ENCODE peak calls at places on chromosomes 4 and X, in four cellular contexts. One of them, this sample, is unnamed.

GRCh38 chr4:84378983-84379382 is 120.1 kb downstream of the NKX6-1 start:
- DNase-seq in astrocyte of the spinal cord: no peak
- DNase-seq in cardiac muscle cell: no peak
- DNase-seq in CD8-positive, alpha-beta T cell: no peak
- DNase-seq in this sample: no peak

GRCh38 chr4:145440292-145441007 is 41.2 kb upstream of the SMAD1 start:
- DNase-seq in astrocyte of the spinal cord: no peak
- DNase-seq in cardiac muscle cell: no peak
- DNase-seq in CD8-positive, alpha-beta T cell: no peak
- DNase-seq in this sample: no peak

GRCh38 chr4:100240008-100240407 is 49.7 kb upstream of the DDIT4L start:
- DNase-seq in astrocyte of the spinal cord: no peak
- DNase-seq in cardiac muscle cell: no peak
- DNase-seq in CD8-positive, alpha-beta T cell: no peak
- DNase-seq in this sample: peak; percentile 31

GRCh38 chr4:12472082-12472481 is 1012.1 kb downstream of the RAB28 start:
- DNase-seq in astrocyte of the spinal cord: no peak
- DNase-seq in cardiac muscle cell: no peak
- DNase-seq in CD8-positive, alpha-beta T cell: no peak
- DNase-seq in this sample: no peak

GRCh38 chrX:103275947-103276567 is 493 bp downstream of the TCEAL5 start:
- DNase-seq in astrocyte of the spinal cord: no peak
- DNase-seq in cardiac muscle cell: no peak
- DNase-seq in CD8-positive, alpha-beta T cell: no peak
- DNase-seq in this sample: no peak

GRCh38 chr4:89813197-89813596 is 23.8 kb downstream of the SNCA start:
- DNase-seq in astrocyte of the spinal cord: no peak
- DNase-seq in cardiac muscle cell: no peak
- DNase-seq in CD8-positive, alpha-beta T cell: no peak
- DNase-seq in this sample: no peak

GRCh38 chr4:133982533-133983224 is 218.9 kb downstream of the PABPC4L start:
- DNase-seq in astrocyte of the spinal cord: peak; percentile 32
- DNase-seq in cardiac muscle cell: no peak
- DNase-seq in CD8-positive, alpha-beta T cell: no peak
- DNase-seq in this sample: no peak

GRCh38 chr4:85836588-85836987 is 361.6 kb downstream of the ARHGAP24 start:
- DNase-seq in astrocyte of the spinal cord: no peak
- DNase-seq in cardiac muscle cell: no peak
- DNase-seq in CD8-positive, alpha-beta T cell: no peak
- DNase-seq in this sample: no peak

GRCh38 chrX:73562458-73562857 is 539 bp upstream of the CHIC1 start:
- DNase-seq in astrocyte of the spinal cord: no peak
- DNase-seq in cardiac muscle cell: no peak
- DNase-seq in CD8-positive, alpha-beta T cell: no peak
- DNase-seq in this sample: peak; percentile 12

GRCh38 chr4:75985116-75985515 is 5.6 kb downstream of the SDAD1 start:
- DNase-seq in astrocyte of the spinal cord: peak; percentile 79
- DNase-seq in cardiac muscle cell: no peak
- DNase-seq in CD8-positive, alpha-beta T cell: no peak
- DNase-seq in this sample: peak; percentile 37

GRCh38 chr4:146210890-146211289 is 3.4 kb upstream of the REELD1 start:
- DNase-seq in astrocyte of the spinal cord: no peak
- DNase-seq in cardiac muscle cell: no peak
- DNase-seq in CD8-positive, alpha-beta T cell: no peak
- DNase-seq in this sample: no peak

GRCh38 chr4:124754671-124755070 is 42.1 kb upstream of the ANKRD50 start:
- DNase-seq in astrocyte of the spinal cord: no peak
- DNase-seq in cardiac muscle cell: no peak
- DNase-seq in CD8-positive, alpha-beta T cell: no peak
- DNase-seq in this sample: peak; percentile 48

GRCh38 chrX:48599341-48599740 is 2.0 kb downstream of the WDR13 start:
- DNase-seq in astrocyte of the spinal cord: no peak
- DNase-seq in cardiac muscle cell: no peak
- DNase-seq in CD8-positive, alpha-beta T cell: no peak
- DNase-seq in this sample: no peak

DNA sequence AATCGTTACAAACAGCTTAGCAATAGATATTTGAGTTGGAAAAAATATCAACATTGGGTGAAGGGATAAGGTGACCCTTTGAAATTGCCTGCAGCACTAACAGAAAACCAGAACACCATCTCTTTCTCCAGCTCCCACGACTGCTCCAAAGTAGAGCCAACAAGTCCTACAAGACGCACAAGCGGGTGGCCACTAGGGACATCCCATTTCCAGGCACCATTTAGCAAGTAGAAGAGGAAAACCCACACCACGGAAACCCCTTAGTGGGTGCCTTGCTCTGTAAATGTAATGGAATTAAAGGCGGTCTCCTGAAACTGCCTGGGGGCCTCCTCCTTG is 1.9 kb downstream of the ARHGAP6 start:
- DNase-seq in astrocyte of the spinal cord: no peak
- DNase-seq in cardiac muscle cell: peak; percentile 5
- DNase-seq in CD8-positive, alpha-beta T cell: no peak
- DNase-seq in this sample: no peak
- H3K4me3 ChIP-seq in astrocyte of the spinal cord: no peak overlapping the region
- H3K4me3 ChIP-seq in cardiac muscle cell: peak overlapping the region; percentile 75
- H3K4me3 ChIP-seq in CD8-positive, alpha-beta T cell: no peak overlapping the region
- H3K4me3 ChIP-seq in this sample: peak overlapping the region; percentile 52

DNA sequence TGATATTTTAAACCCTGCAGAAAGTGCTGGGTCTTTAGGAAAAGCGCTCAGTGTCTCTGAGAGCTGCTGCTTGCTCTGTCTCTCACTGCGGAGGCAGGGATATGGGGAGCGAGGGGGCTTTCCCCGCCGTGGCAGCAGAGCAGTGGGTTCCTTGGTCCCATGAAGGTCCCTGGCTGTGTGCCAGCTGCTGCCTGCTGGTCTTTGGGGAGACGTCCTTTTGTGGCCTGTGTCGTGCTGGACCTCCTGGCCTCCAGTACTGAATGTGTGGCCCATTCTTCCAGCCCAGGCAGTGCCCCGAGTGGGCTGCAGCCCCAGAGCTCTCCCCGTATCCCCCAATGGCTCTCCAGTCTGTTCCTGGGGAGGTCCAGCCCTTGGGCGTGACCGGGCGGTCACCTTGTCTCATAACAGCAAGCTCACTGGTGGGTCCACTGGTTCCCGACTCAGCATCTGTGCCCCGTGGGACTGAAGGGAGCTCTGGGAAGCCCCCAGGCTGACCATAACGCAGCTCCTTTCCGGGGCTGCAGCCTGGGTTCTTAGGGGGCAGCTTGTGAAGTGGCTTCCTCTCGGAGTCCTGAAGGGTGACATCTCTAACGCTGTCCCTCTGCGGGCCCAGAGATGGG is 115.6 kb downstream of the SMIM20 start:
- DNase-seq in astrocyte of the spinal cord: no peak
- DNase-seq in cardiac muscle cell: no peak
- DNase-seq in CD8-positive, alpha-beta T cell: no peak
- DNase-seq in this sample: no peak
- H3K4me3 ChIP-seq in astrocyte of the spinal cord: no peak overlapping the region
- H3K4me3 ChIP-seq in cardiac muscle cell: no peak overlapping the region
- H3K4me3 ChIP-seq in CD8-positive, alpha-beta T cell: no peak overlapping the region
- H3K4me3 ChIP-seq in this sample: no peak overlapping the region

GRCh38 chrX:152197425-152197824 is 59.0 kb upstream of the MAGEA10 start:
- DNase-seq in astrocyte of the spinal cord: no peak
- DNase-seq in cardiac muscle cell: no peak
- DNase-seq in CD8-positive, alpha-beta T cell: no peak
- DNase-seq in this sample: no peak
- H3K4me3 ChIP-seq in astrocyte of the spinal cord: no peak overlapping the region
- H3K4me3 ChIP-seq in cardiac muscle cell: no peak overlapping the region
- H3K4me3 ChIP-seq in CD8-positive, alpha-beta T cell: no peak overlapping the region
- H3K4me3 ChIP-seq in this sample: no peak overlapping the region

GRCh38 chr4:41256740-41257256 is at the start of gene UCHL1:
- DNase-seq in astrocyte of the spinal cord: peak; percentile 94
- DNase-seq in cardiac muscle cell: peak; percentile 80
- DNase-seq in CD8-positive, alpha-beta T cell: no peak
- DNase-seq in this sample: peak; percentile 80
- H3K4me3 ChIP-seq in astrocyte of the spinal cord: peak within 1 kb of the TSS; percentile 81
- H3K4me3 ChIP-seq in cardiac muscle cell: peak within 1 kb of the TSS; percentile 48
- H3K4me3 ChIP-seq in CD8-positive, alpha-beta T cell: no peak within 1 kb of the TSS
- H3K4me3 ChIP-seq in this sample: peak within 1 kb of the TSS; percentile 67

DNA sequence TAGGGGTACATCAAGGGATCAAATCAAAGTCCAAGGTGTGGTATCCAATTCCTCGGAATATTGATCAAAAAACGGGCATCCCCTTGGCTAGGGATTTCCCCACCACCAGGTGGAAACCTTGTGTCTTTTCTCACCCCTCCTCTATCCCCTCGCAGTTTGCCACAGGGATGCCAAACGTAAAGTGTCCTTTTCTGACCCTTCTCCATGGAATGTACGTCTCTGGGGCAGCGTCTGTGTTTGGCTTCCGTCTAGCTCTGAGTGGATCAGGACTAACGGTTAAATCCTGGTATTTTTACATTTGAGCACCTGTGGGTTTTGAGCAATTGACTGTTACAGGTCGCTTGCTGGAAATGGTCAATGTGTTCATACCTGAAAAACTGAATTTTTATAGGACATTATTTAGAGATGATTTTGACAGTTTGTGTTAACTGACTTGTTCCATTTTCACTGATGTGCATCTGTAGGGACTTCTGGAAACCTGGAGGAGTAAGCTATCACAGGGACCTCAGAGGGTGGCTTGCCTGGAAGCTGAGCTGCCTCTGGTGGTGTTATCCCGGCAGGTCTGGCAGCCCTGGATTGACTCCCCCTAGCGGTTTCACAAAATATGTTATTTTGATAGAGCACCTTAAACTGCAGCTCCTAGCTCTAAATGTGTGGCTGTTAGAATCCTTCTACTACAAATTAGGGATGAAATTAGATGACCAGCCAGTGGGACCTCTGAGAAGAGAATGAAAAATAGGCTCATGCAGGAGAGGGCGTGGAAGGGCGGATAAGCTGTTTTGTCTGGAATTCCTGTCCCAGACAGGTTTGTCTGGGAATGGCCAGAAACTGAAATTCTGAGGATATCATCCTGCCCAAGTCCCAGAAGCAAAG is 8.8 kb upstream of the MGST2 start:
- DNase-seq in astrocyte of the spinal cord: peak; percentile 79
- DNase-seq in cardiac muscle cell: peak; percentile 84
- DNase-seq in CD8-positive, alpha-beta T cell: peak; percentile 51
- DNase-seq in this sample: peak; percentile 85
- H3K4me3 ChIP-seq in astrocyte of the spinal cord: no peak overlapping the region
- H3K4me3 ChIP-seq in cardiac muscle cell: no peak overlapping the region
- H3K4me3 ChIP-seq in CD8-positive, alpha-beta T cell: no peak overlapping the region
- H3K4me3 ChIP-seq in this sample: peak overlapping the region; percentile 8

GRCh38 chr4:8335848-8336247 is 66.3 kb downstream of the HTRA3 start:
- DNase-seq in astrocyte of the spinal cord: no peak
- DNase-seq in cardiac muscle cell: no peak
- DNase-seq in CD8-positive, alpha-beta T cell: no peak
- DNase-seq in this sample: no peak

GRCh38 chr4:8336412-8337075 is 67.0 kb downstream of the HTRA3 start:
- DNase-seq in astrocyte of the spinal cord: no peak
- DNase-seq in cardiac muscle cell: no peak
- DNase-seq in CD8-positive, alpha-beta T cell: no peak
- DNase-seq in this sample: no peak

GRCh38 chr4:8333726-8334460 is 64.3 kb downstream of the HTRA3 start:
- DNase-seq in astrocyte of the spinal cord: no peak
- DNase-seq in cardiac muscle cell: no peak
- DNase-seq in CD8-positive, alpha-beta T cell: no peak
- DNase-seq in this sample: no peak

GRCh38 chr4:8332891-8333331 is 63.4 kb downstream of the HTRA3 start:
- DNase-seq in astrocyte of the spinal cord: no peak
- DNase-seq in cardiac muscle cell: no peak
- DNase-seq in CD8-positive, alpha-beta T cell: no peak
- DNase-seq in this sample: no peak

DNA sequence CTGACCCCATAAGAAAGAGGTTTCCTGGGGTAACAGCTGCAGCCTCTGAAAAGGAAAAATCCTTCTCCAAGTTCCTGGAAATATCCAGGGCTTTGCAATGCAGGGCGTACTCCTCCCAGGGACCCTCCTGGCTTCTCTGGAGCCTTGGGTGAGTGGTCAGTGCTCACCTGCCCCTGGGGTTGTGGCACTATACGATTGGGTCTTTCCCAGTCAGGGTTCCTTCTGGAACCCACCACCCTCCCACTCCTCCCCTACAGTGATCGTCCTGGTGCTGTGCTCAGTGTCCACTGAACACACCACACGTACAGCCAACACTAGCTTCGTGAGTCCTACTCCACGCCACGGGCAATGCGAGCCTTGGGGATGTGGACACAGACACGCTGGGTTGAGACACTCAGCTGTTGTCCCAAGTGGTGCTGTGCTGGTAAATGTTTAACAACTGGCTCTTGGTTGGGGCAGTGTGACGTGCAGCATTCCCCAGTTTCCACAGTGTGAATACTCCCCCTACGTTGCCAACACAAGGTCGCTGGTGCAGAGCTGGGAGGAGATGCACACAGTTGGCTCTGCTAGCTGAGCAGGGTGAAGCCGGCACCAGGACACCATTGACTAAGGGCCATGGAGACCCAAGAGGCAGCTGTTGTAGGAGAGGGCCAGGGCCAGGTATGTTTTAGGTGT is 65.4 kb downstream of the HTRA3 start:
- DNase-seq in astrocyte of the spinal cord: no peak
- DNase-seq in cardiac muscle cell: no peak
- DNase-seq in CD8-positive, alpha-beta T cell: no peak
- DNase-seq in this sample: no peak
- H3K4me3 ChIP-seq in astrocyte of the spinal cord: no peak overlapping the region
- H3K4me3 ChIP-seq in cardiac muscle cell: no peak overlapping the region
- H3K4me3 ChIP-seq in CD8-positive, alpha-beta T cell: no peak overlapping the region
- H3K4me3 ChIP-seq in this sample: no peak overlapping the region